ENCODE peak calls at places on chromosome 13, in five cellular contexts. Z, K, M, H and J are unnamed samples.

GRCh38 chr13:34124912-34125311 is 307.0 kb downstream of the RFC3 start:
- DNase-seq in Z (no peak), K (no peak), M (no peak), H (no peak), J (no peak)

GRCh38 chr13:66927562-66927961 is 302.6 kb downstream of the PCDH9 start:
- DNase-seq in Z (no peak), K (no peak), M (no peak), H (no peak), J (no peak)

GRCh38 chr13:59211636-59212035 is 952.1 kb downstream of the DIAPH3 start:
- DNase-seq in Z (no peak), K (no peak), M (no peak), H (no peak), J (no peak)

GRCh38 chr13:94967183-94968039 is 255.1 kb upstream of the SOX21 start:
- DNase-seq in Z (peak; percentile 21), K (no peak), M (peak; percentile 10), H (no peak), J (no peak)

GRCh38 chr13:48801255-48801654 is 147.5 kb downstream of the CYSLTR2 start:
- DNase-seq in Z (no peak), K (no peak), M (no peak), H (no peak), J (no peak)

GRCh38 chr13:48978942-48979601 is 3.4 kb downstream of the FNDC3A start:
- DNase-seq in Z (no peak), K (no peak), M (peak; percentile 45), H (no peak), J (no peak)

GRCh38 chr13:76980075-76980718 is 11.7 kb upstream of the CLN5 start:
- DNase-seq in Z (peak; percentile 85), K (no peak), M (peak; percentile 56), H (peak; percentile 86), J (peak; percentile 76)

GRCh38 chr13:73065665-73066350 is 7.0 kb downstream of the KLF5 start:
- DNase-seq in Z (no peak), K (no peak), M (no peak), H (peak; percentile 44), J (no peak)

GRCh38 chr13:40207110-40207478 is 459.3 kb downstream of the FOXO1 start:
- DNase-seq in Z (no peak), K (no peak), M (no peak), H (no peak), J (no peak)

GRCh38 chr13:111881700-111882099 is 185.2 kb upstream of the SOX1 start:
- DNase-seq in Z (no peak), K (no peak), M (no peak), H (no peak), J (no peak)

DNA sequence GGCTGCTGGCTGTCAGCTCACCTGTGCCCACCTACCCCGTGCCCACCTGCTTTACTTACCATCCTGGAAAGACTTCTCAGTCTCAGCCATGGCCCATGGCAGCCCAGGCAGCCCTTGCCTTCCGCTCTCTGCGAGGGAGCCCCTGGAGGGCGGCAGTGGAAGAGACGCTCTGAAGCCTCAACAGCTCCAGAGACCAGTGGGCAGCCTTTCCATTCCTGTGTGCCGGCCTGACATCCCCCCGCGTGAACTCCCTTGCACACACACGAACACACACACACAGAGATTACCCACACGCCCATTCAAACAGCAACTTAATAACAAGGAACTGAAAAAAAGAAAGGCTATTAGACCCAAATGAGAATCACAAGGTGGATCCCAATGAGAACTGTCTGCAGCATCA is 14.2 kb upstream of the RASA3 start:
- DNase-seq in Z (peak; percentile 21), K (no peak), M (no peak), H (no peak), J (no peak)
- TF ChIP-seq CTCF in Z (no peak), K (no peak), M (peak; percentile 41), H (no peak), J (no peak)

GRCh38 chr13:90868321-90868920 is 479.1 kb upstream of the MIR17HG start:
- DNase-seq in Z (no peak), K (no peak), M (peak; percentile 51), H (peak; percentile 3), J (no peak)
- TF ChIP-seq CTCF in Z (peak; percentile 73), K (peak; percentile 48), M (peak; percentile 68), H (peak; percentile 73), J (peak; percentile 49)

GRCh38 chr13:46995874-46996273 is 99.0 kb upstream of the HTR2A start:
- DNase-seq in Z (no peak), K (no peak), M (no peak), H (no peak), J (no peak)

GRCh38 chr13:46994492-46994891 is 97.6 kb upstream of the HTR2A start:
- DNase-seq in Z (no peak), K (no peak), M (no peak), H (no peak), J (no peak)

GRCh38 chr13:46996316-46996715 is 99.5 kb upstream of the HTR2A start:
- DNase-seq in Z (no peak), K (no peak), M (no peak), H (no peak), J (no peak)

DNA sequence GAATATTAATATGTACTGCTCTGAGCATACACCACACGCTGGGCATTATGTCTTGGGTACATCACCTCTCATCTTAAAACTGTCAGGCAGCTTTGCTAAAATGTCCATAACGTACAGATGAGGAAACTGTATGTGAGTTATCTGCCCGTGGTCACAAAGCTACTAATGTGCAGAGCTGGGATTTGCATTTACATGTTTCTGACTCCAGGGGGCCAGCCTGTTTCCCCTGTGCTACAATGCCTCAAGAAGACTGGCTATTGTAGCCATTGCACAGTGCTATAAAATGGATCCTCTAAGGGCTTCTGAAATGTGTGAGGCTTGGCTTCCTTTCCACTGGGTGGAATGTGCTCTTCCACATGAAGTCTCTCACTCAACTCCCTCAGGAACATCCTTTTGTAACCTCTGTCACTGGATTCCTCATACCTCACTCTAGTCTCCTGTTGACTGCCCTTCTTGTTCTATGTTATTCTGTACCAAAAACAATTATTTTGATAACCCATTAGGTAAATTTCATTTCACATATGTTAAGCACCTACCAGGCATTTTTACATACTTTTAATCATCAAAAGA is 95.6 kb upstream of the HTR2A start:
- DNase-seq in Z (no peak), K (no peak), M (peak; percentile 46), H (peak; percentile 20), J (no peak)
- TF ChIP-seq CTCF in Z (no peak), K (no peak), M (peak; percentile 54), H (no peak), J (no peak)

DNA sequence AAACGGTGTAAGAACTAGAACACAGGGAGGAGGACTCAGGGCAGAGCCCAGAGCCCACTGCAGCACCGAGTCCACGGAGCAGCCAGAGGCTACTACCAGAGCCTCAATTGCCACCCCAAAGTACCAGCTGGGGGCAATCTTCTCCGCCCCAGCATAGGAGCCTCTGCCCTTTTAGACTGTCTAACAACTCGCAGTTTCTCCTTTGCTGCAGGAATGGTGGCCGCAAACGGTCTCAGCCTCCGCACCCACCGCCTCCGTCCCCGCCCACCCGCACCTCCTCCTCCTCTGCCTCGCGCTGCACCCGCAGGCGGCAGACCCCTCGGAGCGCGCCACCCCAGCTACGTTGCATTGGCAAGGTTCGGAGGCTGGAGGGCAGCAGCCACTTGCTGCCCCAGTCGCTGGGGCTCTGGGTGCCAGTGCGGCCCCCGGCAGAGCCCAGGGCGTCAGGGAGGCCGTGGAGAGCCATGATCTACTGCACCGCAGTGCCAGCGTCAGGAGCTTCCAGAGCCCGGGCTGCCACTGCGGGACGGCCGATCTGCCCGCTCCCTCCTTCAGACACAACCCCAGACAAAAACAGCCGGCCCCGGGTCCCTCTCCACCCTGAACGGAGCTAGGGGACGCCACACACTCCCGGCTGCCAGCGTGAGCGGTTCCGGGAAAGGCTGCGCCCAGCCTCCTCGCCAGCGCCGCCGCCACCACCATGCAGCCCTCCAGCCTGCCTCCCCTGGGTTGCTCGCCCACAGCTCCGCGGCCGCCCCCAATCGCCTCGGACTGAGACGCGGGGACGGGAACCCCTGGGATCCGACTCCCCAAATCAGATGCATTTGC is 1.8 kb downstream of the FGF14 start:
- DNase-seq in Z (peak; percentile 28), K (no peak), M (no peak), H (no peak), J (no peak)
- TF ChIP-seq CTCF in Z (peak; percentile 11), K (no peak), M (no peak), H (no peak), J (no peak)

DNA sequence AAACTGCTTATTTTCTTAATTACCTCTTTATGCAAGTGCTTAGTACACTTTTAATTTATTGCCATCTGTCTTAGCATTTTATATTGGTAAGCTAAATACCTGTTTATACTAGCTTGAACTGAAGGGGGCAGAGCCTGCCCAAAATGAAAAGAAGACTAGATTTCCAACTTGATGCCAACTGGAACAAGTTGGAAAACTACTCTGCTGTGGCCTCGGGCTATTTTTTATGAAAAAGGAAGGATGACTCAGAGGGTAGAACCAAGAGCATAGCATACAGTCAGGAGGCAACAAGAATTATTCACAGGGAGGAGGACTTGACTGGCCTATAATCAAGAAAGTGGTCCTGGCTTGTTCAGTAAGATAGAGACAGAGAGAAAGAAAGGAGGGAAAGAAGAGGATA is 150.3 kb downstream of the NDFIP2 start:
- DNase-seq in Z (peak; percentile 18), K (no peak), M (peak; percentile 89), H (peak; percentile 91), J (peak; percentile 7)
- TF ChIP-seq CTCF in Z (peak; percentile 43), K (no peak), M (peak; percentile 36), H (peak; percentile 72), J (peak; percentile 55)

DNA sequence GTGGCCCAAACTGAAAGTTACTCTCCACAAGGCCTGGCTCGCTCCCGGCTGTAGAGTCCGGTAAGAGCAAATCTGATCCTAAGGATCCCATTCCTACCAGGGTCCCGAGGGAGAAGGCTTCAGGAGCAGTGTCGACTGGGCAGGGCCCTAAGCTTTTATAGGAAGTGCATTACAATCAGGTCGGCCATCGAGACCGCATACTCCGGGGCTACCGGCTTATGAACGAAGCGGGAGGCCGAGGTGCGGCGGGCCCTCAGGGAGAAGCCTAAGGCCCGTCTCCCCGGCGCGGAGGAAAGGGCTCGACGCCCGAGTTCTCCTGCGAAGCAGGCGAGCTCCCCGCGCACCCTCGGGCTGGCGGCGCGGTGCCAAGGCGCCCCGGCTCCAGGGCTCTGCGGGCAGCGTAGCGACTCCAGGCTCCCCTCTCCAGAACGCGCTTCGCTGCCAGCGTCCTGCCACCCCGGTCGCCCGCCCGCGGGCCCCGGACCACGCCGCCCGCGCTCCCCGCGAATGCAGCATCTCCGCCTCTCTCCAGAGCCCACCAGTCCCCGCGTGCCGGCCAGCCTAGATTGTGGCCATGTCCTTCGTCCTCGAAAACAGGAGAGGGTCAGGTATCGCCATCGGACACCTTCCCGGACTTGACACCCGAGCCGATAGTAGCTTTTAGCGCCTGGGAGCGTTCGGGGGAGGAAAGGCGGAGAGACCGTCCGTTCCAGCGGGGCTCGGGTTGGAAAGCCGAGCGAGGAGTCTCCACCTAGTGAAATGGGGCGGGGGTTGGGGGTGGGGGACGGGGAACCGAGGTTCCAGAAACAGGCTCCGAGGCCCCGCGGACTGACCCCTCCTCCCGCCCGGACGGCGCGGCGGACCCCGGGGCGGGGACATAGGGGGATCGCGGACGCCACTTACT is 1.3 kb downstream of the EFNB2 start:
- DNase-seq in Z (no peak), K (no peak), M (peak; percentile 69), H (no peak), J (peak; percentile 53)
- TF ChIP-seq CTCF in Z (no peak), K (no peak), M (no peak), H (no peak), J (no peak)

DNA sequence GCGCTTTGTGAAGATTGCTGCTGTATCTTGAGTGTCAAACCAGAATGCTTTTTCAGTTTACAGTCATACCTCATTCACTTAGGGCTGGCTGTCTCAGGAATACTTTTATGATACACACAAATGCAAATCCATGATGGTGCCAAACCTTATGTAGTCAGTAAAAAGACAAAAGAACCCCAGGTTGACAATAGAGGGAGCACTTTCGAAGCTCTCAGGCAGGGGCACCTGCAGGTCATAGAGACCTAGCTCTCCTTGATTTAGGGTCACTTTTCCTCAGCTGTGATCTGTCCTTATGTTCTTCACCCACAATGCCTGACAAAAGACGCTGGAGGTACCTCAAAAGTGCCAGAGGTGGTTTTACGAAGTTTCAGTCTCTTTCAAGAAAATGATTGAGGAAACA is 172.2 kb downstream of the DNAJC15 start:
- DNase-seq in Z (no peak), K (no peak), M (no peak), H (no peak), J (no peak)
- TF ChIP-seq CTCF in Z (no peak), K (no peak), M (peak; percentile 20), H (no peak), J (no peak)

GRCh38 chr13:97566907-97567306 is 132.9 kb downstream of the RAP2A start:
- DNase-seq in Z (no peak), K (no peak), M (no peak), H (no peak), J (no peak)
- TF ChIP-seq CTCF in Z (no peak), K (no peak), M (no peak), H (no peak), J (no peak)